ENCODE peak calls at places on chromosomes 1 and 21, in five cellular contexts. One of them, this sample, is unnamed.
A peak's percentile ranks its signal among the peaks of the same experiment; 100 is the strongest.

GRCh38 chr1:31655104-31655503 is 10.4 kb upstream of the PEF1 start:
- DNase-seq in CD4-positive, alpha-beta T cell: no peak
- DNase-seq in mesothelial cell of epicardium: no peak
- DNase-seq in A549: no peak
- DNase-seq in B cell: no peak
- DNase-seq in this sample: no peak

GRCh38 chr1:73800376-73800775 is 397.6 kb downstream of the LRRIQ3 start:
- DNase-seq in CD4-positive, alpha-beta T cell: no peak
- DNase-seq in mesothelial cell of epicardium: no peak
- DNase-seq in A549: no peak
- DNase-seq in B cell: no peak
- DNase-seq in this sample: no peak

GRCh38 chr1:227356582-227357228 is 38.4 kb upstream of the CDC42BPA start:
- DNase-seq in CD4-positive, alpha-beta T cell: no peak
- DNase-seq in mesothelial cell of epicardium: no peak
- DNase-seq in A549: peak; percentile 63
- DNase-seq in B cell: no peak
- DNase-seq in this sample: no peak

GRCh38 chr1:154741747-154742495 is 128.2 kb downstream of the KCNN3 start:
- DNase-seq in CD4-positive, alpha-beta T cell: no peak
- DNase-seq in mesothelial cell of epicardium: no peak
- DNase-seq in A549: no peak
- DNase-seq in B cell: no peak
- DNase-seq in this sample: peak; percentile 14

GRCh38 chr1:205199090-205199930 is 12.2 kb downstream of the DSTYK start:
- DNase-seq in CD4-positive, alpha-beta T cell: no peak
- DNase-seq in mesothelial cell of epicardium: no peak
- DNase-seq in A549: no peak
- DNase-seq in B cell: no peak
- DNase-seq in this sample: no peak

GRCh38 chr21:41809891-41810596 is 43.2 kb upstream of the RIPK4 start:
- DNase-seq in CD4-positive, alpha-beta T cell: no peak
- DNase-seq in mesothelial cell of epicardium: no peak
- DNase-seq in A549: no peak
- DNase-seq in B cell: peak; percentile 28
- DNase-seq in this sample: no peak

GRCh38 chr1:248102847-248103246 is 7.9 kb downstream of the OR2L13 start:
- DNase-seq in CD4-positive, alpha-beta T cell: no peak
- DNase-seq in mesothelial cell of epicardium: no peak
- DNase-seq in A549: no peak
- DNase-seq in B cell: no peak
- DNase-seq in this sample: no peak

GRCh38 chr1:202154766-202155477 is 5.5 kb downstream of the PTPN7 start:
- DNase-seq in CD4-positive, alpha-beta T cell: peak; percentile 42
- DNase-seq in mesothelial cell of epicardium: peak; percentile 56
- DNase-seq in A549: peak; percentile 46
- DNase-seq in B cell: peak; percentile 61
- DNase-seq in this sample: no peak

GRCh38 chr1:222084996-222085395 is 343.1 kb upstream of the DUSP10 start:
- DNase-seq in CD4-positive, alpha-beta T cell: no peak
- DNase-seq in mesothelial cell of epicardium: no peak
- DNase-seq in A549: no peak
- DNase-seq in B cell: no peak
- DNase-seq in this sample: no peak

GRCh38 chr1:64033667-64034215 is 169.7 kb upstream of the UBE2U start:
- DNase-seq in CD4-positive, alpha-beta T cell: no peak
- DNase-seq in mesothelial cell of epicardium: no peak
- DNase-seq in A549: no peak
- DNase-seq in B cell: no peak
- DNase-seq in this sample: no peak

GRCh38 chr1:56404561-56405030 is 174.8 kb downstream of the PLPP3 start:
- DNase-seq in CD4-positive, alpha-beta T cell: no peak
- DNase-seq in mesothelial cell of epicardium: no peak
- DNase-seq in A549: no peak
- DNase-seq in B cell: no peak
- DNase-seq in this sample: no peak

GRCh38 chr1:191528275-191528674 is 630.0 kb upstream of the RGS18 start:
- DNase-seq in CD4-positive, alpha-beta T cell: no peak
- DNase-seq in mesothelial cell of epicardium: peak; percentile 39
- DNase-seq in A549: no peak
- DNase-seq in B cell: no peak
- DNase-seq in this sample: no peak

GRCh38 chr1:225880210-225880584 is 2.0 kb downstream of the TMEM63A start:
- DNase-seq in CD4-positive, alpha-beta T cell: no peak
- DNase-seq in mesothelial cell of epicardium: no peak
- DNase-seq in A549: no peak
- DNase-seq in B cell: peak; percentile 35
- DNase-seq in this sample: no peak

GRCh38 chr1:238962941-238963340 is 423.4 kb upstream of the CHRM3 start:
- DNase-seq in CD4-positive, alpha-beta T cell: no peak
- DNase-seq in mesothelial cell of epicardium: no peak
- DNase-seq in A549: no peak
- DNase-seq in B cell: no peak
- DNase-seq in this sample: no peak

GRCh38 chr1:23825076-23825761 is at the start of gene HMGCL:
- DNase-seq in CD4-positive, alpha-beta T cell: peak; percentile 83
- DNase-seq in mesothelial cell of epicardium: peak; percentile 89
- DNase-seq in A549: peak; percentile 83
- DNase-seq in B cell: peak; percentile 95
- DNase-seq in this sample: peak; percentile 83

GRCh38 chr1:17550684-17551584 is 11.4 kb downstream of the ARHGEF10L start:
- DNase-seq in CD4-positive, alpha-beta T cell: no peak
- DNase-seq in mesothelial cell of epicardium: no peak
- DNase-seq in A549: no peak
- DNase-seq in B cell: no peak
- DNase-seq in this sample: no peak

GRCh38 chr1:91282695-91283420 is 121.8 kb downstream of the HFM1 start:
- DNase-seq in CD4-positive, alpha-beta T cell: no peak
- DNase-seq in mesothelial cell of epicardium: peak; percentile 55
- DNase-seq in A549: peak; percentile 43
- DNase-seq in B cell: peak; percentile 40
- DNase-seq in this sample: no peak

GRCh38 chr1:199590708-199591107 is 436.8 kb upstream of the NR5A2 start:
- DNase-seq in CD4-positive, alpha-beta T cell: no peak
- DNase-seq in mesothelial cell of epicardium: no peak
- DNase-seq in A549: no peak
- DNase-seq in B cell: no peak
- DNase-seq in this sample: no peak

GRCh38 chr21:35164380-35164779 is 115.3 kb upstream of the RUNX1 start:
- DNase-seq in CD4-positive, alpha-beta T cell: no peak
- DNase-seq in mesothelial cell of epicardium: no peak
- DNase-seq in A549: no peak
- DNase-seq in B cell: no peak
- DNase-seq in this sample: no peak

GRCh38 chr1:8763888-8764287 is 53.6 kb downstream of the RERE start:
- DNase-seq in CD4-positive, alpha-beta T cell: no peak
- DNase-seq in mesothelial cell of epicardium: no peak
- DNase-seq in A549: no peak
- DNase-seq in B cell: peak; percentile 27
- DNase-seq in this sample: no peak

GRCh38 chr1:5940723-5941407 is 51.4 kb downstream of the NPHP4 start:
- DNase-seq in CD4-positive, alpha-beta T cell: no peak
- DNase-seq in mesothelial cell of epicardium: no peak
- DNase-seq in A549: no peak
- DNase-seq in B cell: no peak
- DNase-seq in this sample: no peak

GRCh38 chr1:5937373-5937857 is 54.8 kb downstream of the NPHP4 start:
- DNase-seq in CD4-positive, alpha-beta T cell: no peak
- DNase-seq in mesothelial cell of epicardium: no peak
- DNase-seq in A549: no peak
- DNase-seq in B cell: no peak
- DNase-seq in this sample: no peak

GRCh38 chr1:5938068-5938740 is 54.0 kb downstream of the NPHP4 start:
- DNase-seq in CD4-positive, alpha-beta T cell: no peak
- DNase-seq in mesothelial cell of epicardium: no peak
- DNase-seq in A549: no peak
- DNase-seq in B cell: no peak
- DNase-seq in this sample: no peak

GRCh38 chr1:5941671-5942070 is 50.6 kb downstream of the NPHP4 start:
- DNase-seq in CD4-positive, alpha-beta T cell: no peak
- DNase-seq in mesothelial cell of epicardium: no peak
- DNase-seq in A549: no peak
- DNase-seq in B cell: no peak
- DNase-seq in this sample: no peak

DNA sequence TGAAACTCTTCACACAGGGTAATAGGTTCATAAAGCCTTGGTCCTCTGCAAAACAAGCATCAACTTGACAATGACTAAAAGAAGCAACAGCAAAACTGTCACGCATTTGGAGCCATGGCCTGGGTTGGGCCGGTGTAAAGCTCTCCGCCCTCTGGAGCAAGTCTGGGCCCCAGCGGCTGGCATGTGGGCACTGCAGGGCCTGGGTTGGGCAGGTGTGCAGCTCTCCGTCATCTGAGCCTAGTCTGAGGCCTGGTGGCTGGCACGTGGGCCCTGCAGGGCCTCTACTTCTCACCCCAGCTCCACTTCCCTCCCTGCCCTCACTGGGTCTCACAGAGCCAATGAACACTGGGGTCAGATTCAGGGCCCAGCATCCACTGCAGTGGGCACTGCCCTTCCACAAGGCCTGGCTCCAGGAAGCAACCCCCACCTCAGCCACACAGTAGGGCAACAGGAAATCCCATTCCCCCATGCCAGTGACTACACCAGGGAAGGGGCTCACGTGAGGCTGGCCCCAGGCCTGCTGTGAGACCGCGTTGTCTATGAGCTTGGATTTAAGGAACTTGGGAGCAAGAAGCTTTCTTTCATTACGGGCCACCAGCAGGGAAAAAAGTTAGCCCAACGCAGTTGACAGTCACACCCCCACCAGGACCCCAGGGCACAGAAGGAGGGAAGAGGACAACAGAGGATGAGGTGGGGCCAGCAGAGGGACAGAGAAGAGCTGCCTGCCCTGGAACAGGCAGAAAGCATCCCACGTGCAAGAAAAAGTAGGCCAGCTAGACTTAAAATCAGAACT is 52.8 kb downstream of the NPHP4 start:
- DNase-seq in CD4-positive, alpha-beta T cell: no peak
- DNase-seq in mesothelial cell of epicardium: no peak
- DNase-seq in A549: no peak
- DNase-seq in B cell: no peak
- DNase-seq in this sample: no peak
- TF ChIP-seq CTCF in CD4-positive, alpha-beta T cell: no peak
- TF ChIP-seq CTCF in mesothelial cell of epicardium: no peak
- TF ChIP-seq CTCF in A549: no peak
- TF ChIP-seq CTCF in B cell: no peak
- TF ChIP-seq CTCF in this sample: no peak

DNA sequence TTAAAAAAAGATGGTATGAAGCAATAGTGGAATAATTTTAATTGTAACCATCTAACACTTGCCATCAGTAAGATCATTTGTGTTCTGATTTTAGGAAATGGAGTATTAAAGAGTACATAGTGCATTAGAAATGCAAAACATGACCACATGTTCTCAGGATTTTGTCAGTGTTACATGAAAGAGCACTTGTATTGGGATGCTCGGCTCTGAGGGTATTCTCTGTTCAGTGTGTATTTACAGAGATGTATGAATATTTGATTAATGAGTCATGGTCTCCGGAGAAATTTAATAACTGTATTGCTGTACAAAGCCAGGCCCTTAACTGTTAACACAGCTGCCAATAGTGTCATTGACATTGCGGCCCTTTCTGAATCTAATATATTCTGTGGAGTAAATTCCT is 91.7 kb downstream of the ATG4C start:
- DNase-seq in CD4-positive, alpha-beta T cell: no peak
- DNase-seq in mesothelial cell of epicardium: no peak
- DNase-seq in A549: no peak
- DNase-seq in B cell: no peak
- DNase-seq in this sample: no peak
- TF ChIP-seq CTCF in CD4-positive, alpha-beta T cell: no peak
- TF ChIP-seq CTCF in mesothelial cell of epicardium: no peak
- TF ChIP-seq CTCF in A549: no peak
- TF ChIP-seq CTCF in B cell: no peak
- TF ChIP-seq CTCF in this sample: no peak

DNA sequence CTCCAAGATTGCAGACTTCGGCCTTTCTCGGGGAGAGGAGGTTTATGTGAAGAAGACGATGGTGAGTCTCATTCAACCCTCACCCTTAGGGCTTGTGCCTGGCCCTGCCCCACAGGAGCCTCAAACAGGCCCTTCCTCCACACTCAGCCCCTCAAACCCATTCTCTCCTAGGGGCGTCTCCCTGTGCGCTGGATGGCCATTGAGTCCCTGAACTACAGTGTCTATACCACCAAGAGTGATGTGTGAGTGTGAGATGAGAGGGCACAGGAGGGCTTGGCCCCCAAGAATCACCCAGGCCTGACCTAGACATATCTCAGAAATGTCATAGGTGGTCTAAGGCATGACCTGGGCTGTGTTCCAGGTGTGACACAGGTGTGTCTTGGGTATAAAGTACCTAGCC is 18.3 kb upstream of the MPL start:
- DNase-seq in CD4-positive, alpha-beta T cell: no peak
- DNase-seq in mesothelial cell of epicardium: no peak
- DNase-seq in A549: no peak
- DNase-seq in B cell: no peak
- DNase-seq in this sample: no peak
- TF ChIP-seq CTCF in CD4-positive, alpha-beta T cell: no peak
- TF ChIP-seq CTCF in mesothelial cell of epicardium: no peak
- TF ChIP-seq CTCF in A549: no peak
- TF ChIP-seq CTCF in B cell: no peak
- TF ChIP-seq CTCF in this sample: no peak

GRCh38 chr21:45064091-45064490 is 10.3 kb upstream of the ADARB1 start:
- DNase-seq in CD4-positive, alpha-beta T cell: no peak
- DNase-seq in mesothelial cell of epicardium: no peak
- DNase-seq in A549: no peak
- DNase-seq in B cell: no peak
- DNase-seq in this sample: no peak

GRCh38 chr21:45059121-45059520 is 15.3 kb upstream of the ADARB1 start:
- DNase-seq in CD4-positive, alpha-beta T cell: no peak
- DNase-seq in mesothelial cell of epicardium: no peak
- DNase-seq in A549: no peak
- DNase-seq in B cell: no peak
- DNase-seq in this sample: no peak

GRCh38 chr21:45057886-45058285 is 16.5 kb upstream of the ADARB1 start:
- DNase-seq in CD4-positive, alpha-beta T cell: no peak
- DNase-seq in mesothelial cell of epicardium: no peak
- DNase-seq in A549: no peak
- DNase-seq in B cell: no peak
- DNase-seq in this sample: no peak

GRCh38 chr21:45060089-45060488 is 14.3 kb upstream of the ADARB1 start:
- DNase-seq in CD4-positive, alpha-beta T cell: no peak
- DNase-seq in mesothelial cell of epicardium: no peak
- DNase-seq in A549: no peak
- DNase-seq in B cell: no peak
- DNase-seq in this sample: no peak

DNA sequence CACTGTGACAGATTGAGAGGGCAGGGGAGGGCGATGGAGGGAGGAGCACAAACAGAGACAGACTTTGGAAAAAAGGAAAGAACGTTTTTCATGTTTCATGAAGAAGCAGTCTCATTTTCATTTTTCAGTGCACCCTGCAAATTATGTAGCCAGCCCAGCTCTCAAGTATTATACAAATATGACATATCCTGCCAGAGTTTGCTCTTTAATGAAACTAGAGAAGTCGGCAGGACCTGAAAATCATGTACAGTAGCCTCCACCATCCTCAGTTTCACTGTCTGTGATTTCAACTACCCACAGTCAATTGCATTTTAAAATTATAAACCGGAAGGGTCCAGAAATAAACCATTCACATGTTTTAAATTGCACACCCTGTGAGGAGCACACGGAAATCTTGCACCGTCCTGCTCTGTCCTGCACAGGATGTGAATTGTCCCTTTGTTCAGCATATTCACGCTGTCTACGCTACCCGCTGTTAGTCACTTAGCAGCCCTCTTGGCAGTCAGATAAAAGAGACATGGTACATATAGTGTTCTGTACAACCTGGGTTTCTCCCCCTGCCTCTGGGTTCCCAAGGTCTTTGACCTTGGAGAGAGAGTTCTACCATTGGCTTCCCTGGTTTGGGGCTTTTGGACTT is 13.6 kb upstream of the ADARB1 start:
- DNase-seq in CD4-positive, alpha-beta T cell: no peak
- DNase-seq in mesothelial cell of epicardium: no peak
- DNase-seq in A549: no peak
- DNase-seq in B cell: no peak
- DNase-seq in this sample: no peak
- TF ChIP-seq CTCF in CD4-positive, alpha-beta T cell: no peak
- TF ChIP-seq CTCF in mesothelial cell of epicardium: no peak
- TF ChIP-seq CTCF in A549: no peak
- TF ChIP-seq CTCF in B cell: no peak
- TF ChIP-seq CTCF in this sample: no peak

This sample was measured in natural killer cell.